ENCODE peak calls at places on chromosomes 7 and 10, in six cellular contexts. V is AG04450, R is heart right ventricle, M is brain microvascular endothelial cell, X is PC-9, J is mesendoderm. O is an unnamed sample.

GRCh38 chr7:4837041-4837813 is 24.6 kb downstream of the PAPOLB start:
- DNase-seq in M (peak), J (no peak), R (peak), X (no peak), V (no peak), O (no peak)

GRCh38 chr10:94858022-94858421 is 80.4 kb upstream of the CYP2C9 start:
- DNase-seq in X (no peak), M (no peak), J (peak), R (no peak), V (no peak), O (no peak)

GRCh38 chr10:3103646-3104045 is 36.3 kb downstream of the PFKP start:
- DNase-seq in M (no peak), X (no peak), J (no peak), R (no peak), V (no peak), O (no peak)

GRCh38 chr7:43481905-43482678 is 100.8 kb upstream of the STK17A start:
- DNase-seq in J (no peak), M (peak), R (no peak), X (no peak), V (no peak), O (no peak)

GRCh38 chr7:55254596-55255500 is 110.3 kb upstream of the LANCL2 start:
- DNase-seq in R (peak), J (peak), V (no peak), M (peak), X (peak), O (peak)

GRCh38 chr10:62021978-62022802 is 120.7 kb downstream of the ARID5B start:
- DNase-seq in V (no peak), M (no peak), R (no peak), J (peak), X (no peak), O (no peak)

GRCh38 chr7:135447783-135448182 is 62.1 kb downstream of the CNOT4 start:
- DNase-seq in M (no peak), R (no peak), X (no peak), J (no peak), V (no peak), O (no peak)

GRCh38 chr7:143390098-143390772 is 9.1 kb downstream of the ZYX start:
- DNase-seq in X (no peak), R (no peak), J (no peak), M (no peak), V (no peak), O (no peak)

DNA sequence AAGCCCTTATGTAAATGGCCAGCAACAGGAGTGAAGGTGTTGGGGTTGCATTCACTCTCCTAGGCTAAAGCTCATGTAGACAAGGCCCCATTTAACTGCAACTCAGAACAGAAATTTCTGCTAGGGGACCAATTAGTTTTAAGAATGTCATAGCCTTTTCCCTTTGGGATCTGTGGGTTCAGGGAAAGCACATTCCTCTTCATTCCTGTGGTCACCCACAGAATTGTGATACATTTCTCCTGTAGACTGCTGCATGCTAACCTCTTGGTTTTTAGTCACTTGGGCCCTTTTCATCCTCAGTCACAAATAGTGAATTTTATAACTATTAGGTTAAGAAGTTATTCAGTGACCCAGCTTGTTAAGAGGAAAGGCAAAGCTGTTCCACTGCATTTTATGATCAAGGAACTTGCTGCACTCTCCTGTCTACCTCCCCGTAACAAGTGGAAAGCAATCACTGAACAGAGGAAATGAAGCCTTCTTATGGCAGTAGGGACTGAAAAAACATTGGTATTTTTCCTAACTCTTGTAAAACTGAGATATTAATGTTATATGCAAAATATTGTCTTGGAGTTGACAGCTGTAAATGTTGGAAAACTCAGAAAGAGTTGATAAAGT is 124.9 kb downstream of the SND1 start:
- DNase-seq in J (no peak), X (peak), R (no peak), M (peak), V (peak), O (no peak)
- H3K27ac ChIP-seq in J (no peak), X (no peak), R (no peak), M (no peak), V (no peak), O (no peak)

GRCh38 chr10:132229834-132230556 is 43.2 kb downstream of the DPYSL4 start:
- DNase-seq in J (no peak), M (no peak), R (peak), X (no peak), V (no peak), O (no peak)
- H3K27ac ChIP-seq in J (no peak), M (no peak), R (peak), X (no peak), V (no peak), O (no peak)

DNA sequence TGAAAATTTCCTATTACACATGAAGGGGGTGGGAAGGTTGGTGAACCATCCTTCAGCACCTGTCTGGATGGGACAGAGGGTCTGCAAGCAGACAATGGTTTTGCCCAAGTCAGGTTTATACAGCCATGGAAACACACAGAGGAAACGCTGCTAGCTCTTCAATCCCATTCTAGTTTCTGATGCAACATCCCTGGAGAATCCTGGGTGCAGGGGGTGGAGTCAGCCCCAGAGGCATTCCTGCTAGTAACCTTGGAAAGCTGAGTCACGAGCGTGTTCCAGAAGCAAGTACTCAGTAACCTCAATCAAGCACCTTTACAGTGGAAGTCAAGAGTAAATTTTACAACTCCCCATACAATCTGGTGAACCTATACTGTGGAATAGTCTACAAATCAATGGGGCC is 95.2 kb downstream of the ZRANB1 start:
- DNase-seq in R (no peak), J (peak), V (no peak), X (peak), M (peak), O (no peak)
- H3K27ac ChIP-seq in R (no peak), J (no peak), V (peak), X (peak), M (peak), O (no peak)

GRCh38 chr7:20302866-20303265 is 27.8 kb upstream of the ITGB8 start:
- DNase-seq in V (no peak), X (no peak), M (no peak), J (no peak), R (no peak), O (no peak)
- H3K27ac ChIP-seq in V (no peak), X (no peak), M (no peak), J (no peak), R (no peak), O (no peak)

GRCh38 chr10:18219096-18219495 is 78.9 kb downstream of the CACNB2 start:
- DNase-seq in R (no peak), X (no peak), M (no peak), J (no peak), V (no peak), O (no peak)

GRCh38 chr10:18221882-18222281 is 81.7 kb downstream of the CACNB2 start:
- DNase-seq in R (no peak), M (no peak), V (no peak), J (peak), X (no peak), O (no peak)

GRCh38 chr10:18223898-18224297 is 83.7 kb downstream of the CACNB2 start:
- DNase-seq in R (no peak), J (no peak), M (no peak), X (no peak), V (no peak), O (no peak)

GRCh38 chr10:18222870-18223269 is 82.6 kb downstream of the CACNB2 start:
- DNase-seq in M (no peak), J (no peak), X (no peak), V (no peak), R (no peak), O (no peak)

GRCh38 chr10:18221123-18221522 is 80.9 kb downstream of the CACNB2 start:
- DNase-seq in X (no peak), M (no peak), V (no peak), R (no peak), J (no peak), O (no peak)
- H3K27ac ChIP-seq in X (no peak), M (no peak), V (no peak), R (no peak), J (no peak), O (no peak)

GRCh38 chr10:124655191-124656112 is 88.7 kb downstream of the FAM53B start:
- DNase-seq in X (peak), V (no peak), M (no peak), J (no peak), R (no peak), O (no peak)

GRCh38 chr10:124652701-124653100 is 91.5 kb downstream of the FAM53B start:
- DNase-seq in M (no peak), V (no peak), J (no peak), X (no peak), R (no peak), O (no peak)

GRCh38 chr10:124653311-124653710 is 90.9 kb downstream of the FAM53B start:
- DNase-seq in J (no peak), V (no peak), R (no peak), M (no peak), X (no peak), O (no peak)

GRCh38 chr10:124654686-124655085 is 89.5 kb downstream of the FAM53B start:
- DNase-seq in M (no peak), J (no peak), X (no peak), R (no peak), V (no peak), O (no peak)

DNA sequence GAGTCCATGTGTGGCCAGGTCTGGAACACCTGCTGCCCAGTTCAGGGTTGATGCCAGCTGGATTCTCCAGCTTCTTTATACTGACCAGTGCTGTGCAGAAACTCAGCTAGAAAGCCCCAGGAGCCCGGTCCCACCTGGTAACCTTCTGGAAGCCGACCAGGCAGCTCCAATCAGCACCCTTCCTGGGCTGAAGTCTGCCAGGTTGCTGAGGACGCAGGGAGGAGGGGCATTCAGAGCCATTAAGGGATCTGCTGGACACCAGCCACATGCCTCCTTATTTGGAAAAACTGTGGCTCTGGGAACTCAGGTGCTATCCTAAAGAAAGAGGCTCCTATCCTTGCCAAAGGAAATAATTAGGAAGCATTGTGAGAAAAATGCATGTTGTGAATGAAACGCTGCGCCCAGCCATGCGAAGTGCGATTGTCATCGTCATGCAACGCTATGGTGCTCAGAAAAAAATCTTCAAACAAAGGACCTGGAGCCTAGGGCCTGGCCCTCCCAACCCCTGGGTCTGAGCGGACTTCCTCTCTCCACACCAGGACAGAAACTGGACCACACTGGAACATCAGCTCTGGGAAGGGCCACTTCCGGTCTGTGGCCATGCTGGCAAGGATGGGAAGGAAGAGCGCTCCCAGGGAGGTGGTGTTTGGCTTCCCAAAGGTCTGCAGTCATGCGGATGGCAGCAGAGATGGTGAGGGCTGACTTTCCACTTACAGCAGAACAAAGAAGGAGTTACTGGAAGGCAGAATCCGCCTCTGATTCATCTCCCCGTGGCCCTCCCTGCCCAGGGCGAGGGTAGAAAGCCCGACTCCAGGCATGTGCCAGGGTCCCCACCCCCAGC is 90.1 kb downstream of the FAM53B start:
- DNase-seq in V (no peak), X (no peak), J (no peak), R (no peak), M (no peak), O (no peak)
- H3K27ac ChIP-seq in V (no peak), X (no peak), J (no peak), R (peak), M (no peak), O (peak)

GRCh38 chr7:16130127-16131110 is 290.9 kb downstream of the CRPPA start:
- DNase-seq in J (no peak), V (no peak), R (no peak), M (no peak), X (no peak), O (no peak)
- H3K27ac ChIP-seq in J (no peak), V (no peak), R (peak), M (peak), X (peak), O (no peak)

GRCh38 chr10:96378741-96379140 is 19.9 kb upstream of the OPALIN start:
- DNase-seq in J (no peak), R (no peak), M (no peak), X (no peak), V (no peak), O (no peak)
- H3K27ac ChIP-seq in J (no peak), R (peak), M (no peak), X (no peak), V (no peak), O (no peak)

GRCh38 chr7:95469850-95470249 is 15.9 kb upstream of the ASB4 start:
- DNase-seq in M (no peak), V (no peak), X (no peak), R (no peak), J (peak), O (no peak)
- H3K27ac ChIP-seq in M (peak), V (no peak), X (no peak), R (no peak), J (no peak), O (no peak)